ENCODE peak calls at places on chromosomes 2 and 18, in ten cellular contexts. One of them, this sample, is unnamed.

GRCh38 chr2:39991298-39991697 is 212.2 kb upstream of the THUMPD2 start:
- DNase-seq in astrocyte of the spinal cord: peak; percentile 14
- DNase-seq in K562: no peak
- DNase-seq in foreskin fibroblast: peak; percentile 43
- DNase-seq in GM20000: no peak
- DNase-seq in CD14-positive monocyte: no peak
- DNase-seq in tibial artery: no peak
- DNase-seq in choroid plexus epithelial cell: peak; percentile 13
- DNase-seq in AG10803: peak; percentile 93
- DNase-seq in transverse colon: no peak
- DNase-seq in this sample: peak; percentile 31

GRCh38 chr18:43486462-43486861 is 209.2 kb upstream of the SYT4 start:
- DNase-seq in astrocyte of the spinal cord: no peak
- DNase-seq in K562: no peak
- DNase-seq in foreskin fibroblast: no peak
- DNase-seq in GM20000: no peak
- DNase-seq in CD14-positive monocyte: no peak
- DNase-seq in tibial artery: no peak
- DNase-seq in choroid plexus epithelial cell: peak; percentile 3
- DNase-seq in AG10803: no peak
- DNase-seq in transverse colon: no peak
- DNase-seq in this sample: no peak

GRCh38 chr2:85578243-85579180 is 1.1 kb downstream of the VAMP8 start:
- DNase-seq in astrocyte of the spinal cord: no peak
- DNase-seq in K562: peak; percentile 51
- DNase-seq in foreskin fibroblast: no peak
- DNase-seq in GM20000: peak; percentile 58
- DNase-seq in CD14-positive monocyte: peak; percentile 71
- DNase-seq in tibial artery: peak; percentile 80
- DNase-seq in choroid plexus epithelial cell: no peak
- DNase-seq in AG10803: no peak
- DNase-seq in transverse colon: peak; percentile 62
- DNase-seq in this sample: no peak

GRCh38 chr2:162215162-162215561 is 28.1 kb downstream of the FAP start:
- DNase-seq in astrocyte of the spinal cord: no peak
- DNase-seq in K562: no peak
- DNase-seq in foreskin fibroblast: no peak
- DNase-seq in GM20000: no peak
- DNase-seq in CD14-positive monocyte: no peak
- DNase-seq in tibial artery: no peak
- DNase-seq in choroid plexus epithelial cell: no peak
- DNase-seq in AG10803: no peak
- DNase-seq in transverse colon: no peak
- DNase-seq in this sample: no peak

GRCh38 chr18:22169011-22169888 is at the start of gene GATA6:
- DNase-seq in astrocyte of the spinal cord: peak; percentile 93
- DNase-seq in K562: peak; percentile 80
- DNase-seq in foreskin fibroblast: peak; percentile 53
- DNase-seq in GM20000: peak; percentile 82
- DNase-seq in CD14-positive monocyte: no peak
- DNase-seq in tibial artery: peak; percentile 98
- DNase-seq in choroid plexus epithelial cell: peak; percentile 98
- DNase-seq in AG10803: peak; percentile 85
- DNase-seq in transverse colon: peak; percentile 91
- DNase-seq in this sample: peak; percentile 63

GRCh38 chr2:19675856-19676460 is 225.8 kb downstream of the TTC32 start:
- DNase-seq in astrocyte of the spinal cord: no peak
- DNase-seq in K562: no peak
- DNase-seq in foreskin fibroblast: peak; percentile 77
- DNase-seq in GM20000: no peak
- DNase-seq in CD14-positive monocyte: no peak
- DNase-seq in tibial artery: no peak
- DNase-seq in choroid plexus epithelial cell: no peak
- DNase-seq in AG10803: peak; percentile 73
- DNase-seq in transverse colon: no peak
- DNase-seq in this sample: peak; percentile 58

GRCh38 chr18:55048892-55049291 is 89.6 kb upstream of the CCDC68 start:
- DNase-seq in astrocyte of the spinal cord: peak; percentile 62
- DNase-seq in K562: no peak
- DNase-seq in foreskin fibroblast: peak; percentile 23
- DNase-seq in GM20000: no peak
- DNase-seq in CD14-positive monocyte: no peak
- DNase-seq in tibial artery: no peak
- DNase-seq in choroid plexus epithelial cell: peak; percentile 52
- DNase-seq in AG10803: peak; percentile 55
- DNase-seq in transverse colon: no peak
- DNase-seq in this sample: peak; percentile 50

GRCh38 chr18:63091671-63092364 is 227.8 kb downstream of the BCL2 start:
- DNase-seq in astrocyte of the spinal cord: no peak
- DNase-seq in K562: no peak
- DNase-seq in foreskin fibroblast: no peak
- DNase-seq in GM20000: no peak
- DNase-seq in CD14-positive monocyte: no peak
- DNase-seq in tibial artery: no peak
- DNase-seq in choroid plexus epithelial cell: no peak
- DNase-seq in AG10803: no peak
- DNase-seq in transverse colon: no peak
- DNase-seq in this sample: no peak

GRCh38 chr2:224576098-224576715 is 9.0 kb downstream of the CUL3 start:
- DNase-seq in astrocyte of the spinal cord: no peak
- DNase-seq in K562: no peak
- DNase-seq in foreskin fibroblast: no peak
- DNase-seq in GM20000: no peak
- DNase-seq in CD14-positive monocyte: no peak
- DNase-seq in tibial artery: no peak
- DNase-seq in choroid plexus epithelial cell: no peak
- DNase-seq in AG10803: no peak
- DNase-seq in transverse colon: no peak
- DNase-seq in this sample: no peak

GRCh38 chr18:13376298-13376840 is 157.8 kb downstream of the LDLRAD4 start:
- DNase-seq in astrocyte of the spinal cord: peak; percentile 36
- DNase-seq in K562: no peak
- DNase-seq in foreskin fibroblast: no peak
- DNase-seq in GM20000: no peak
- DNase-seq in CD14-positive monocyte: no peak
- DNase-seq in tibial artery: no peak
- DNase-seq in choroid plexus epithelial cell: no peak
- DNase-seq in AG10803: no peak
- DNase-seq in transverse colon: no peak
- DNase-seq in this sample: no peak

GRCh38 chr2:133412637-133413164 is 155.6 kb downstream of the NCKAP5 start:
- DNase-seq in astrocyte of the spinal cord: no peak
- DNase-seq in K562: no peak
- DNase-seq in foreskin fibroblast: no peak
- DNase-seq in GM20000: no peak
- DNase-seq in CD14-positive monocyte: no peak
- DNase-seq in tibial artery: no peak
- DNase-seq in choroid plexus epithelial cell: no peak
- DNase-seq in AG10803: no peak
- DNase-seq in transverse colon: no peak
- DNase-seq in this sample: no peak

GRCh38 chr18:13036622-13037320 is 45.6 kb downstream of the CEP192 start:
- DNase-seq in astrocyte of the spinal cord: peak; percentile 18
- DNase-seq in K562: no peak
- DNase-seq in foreskin fibroblast: no peak
- DNase-seq in GM20000: no peak
- DNase-seq in CD14-positive monocyte: no peak
- DNase-seq in tibial artery: no peak
- DNase-seq in choroid plexus epithelial cell: peak; percentile 32
- DNase-seq in AG10803: peak; percentile 31
- DNase-seq in transverse colon: no peak
- DNase-seq in this sample: peak; percentile 5

GRCh38 chr2:9981646-9982045 is 30.2 kb downstream of the GRHL1 start:
- DNase-seq in astrocyte of the spinal cord: no peak
- DNase-seq in K562: no peak
- DNase-seq in foreskin fibroblast: no peak
- DNase-seq in GM20000: no peak
- DNase-seq in CD14-positive monocyte: no peak
- DNase-seq in tibial artery: no peak
- DNase-seq in choroid plexus epithelial cell: no peak
- DNase-seq in AG10803: no peak
- DNase-seq in transverse colon: no peak
- DNase-seq in this sample: no peak

GRCh38 chr2:9139491-9140443 is 66.8 kb upstream of the ASAP2 start:
- DNase-seq in astrocyte of the spinal cord: peak; percentile 56
- DNase-seq in K562: peak; percentile 74
- DNase-seq in foreskin fibroblast: peak; percentile 32
- DNase-seq in GM20000: peak; percentile 73
- DNase-seq in CD14-positive monocyte: peak; percentile 68
- DNase-seq in tibial artery: peak; percentile 83
- DNase-seq in choroid plexus epithelial cell: peak; percentile 72
- DNase-seq in AG10803: peak; percentile 41
- DNase-seq in transverse colon: peak; percentile 85
- DNase-seq in this sample: peak; percentile 43

GRCh38 chr18:40243592-40243991 is 1711.4 kb upstream of the PIK3C3 start:
- DNase-seq in astrocyte of the spinal cord: no peak
- DNase-seq in K562: no peak
- DNase-seq in foreskin fibroblast: no peak
- DNase-seq in GM20000: no peak
- DNase-seq in CD14-positive monocyte: no peak
- DNase-seq in tibial artery: no peak
- DNase-seq in choroid plexus epithelial cell: no peak
- DNase-seq in AG10803: no peak
- DNase-seq in transverse colon: no peak
- DNase-seq in this sample: no peak

GRCh38 chr2:230137902-230138539 is 69.3 kb upstream of the SLC16A14 start:
- DNase-seq in astrocyte of the spinal cord: no peak
- DNase-seq in K562: no peak
- DNase-seq in foreskin fibroblast: no peak
- DNase-seq in GM20000: no peak
- DNase-seq in CD14-positive monocyte: no peak
- DNase-seq in tibial artery: no peak
- DNase-seq in choroid plexus epithelial cell: no peak
- DNase-seq in AG10803: no peak
- DNase-seq in transverse colon: no peak
- DNase-seq in this sample: peak; percentile 19
- TF ChIP-seq CTCF in astrocyte of the spinal cord: no peak
- TF ChIP-seq CTCF in K562: no peak
- TF ChIP-seq CTCF in foreskin fibroblast: no peak
- TF ChIP-seq CTCF in GM20000: no peak
- TF ChIP-seq CTCF in CD14-positive monocyte: no peak
- TF ChIP-seq CTCF in tibial artery: no peak
- TF ChIP-seq CTCF in choroid plexus epithelial cell: no peak
- TF ChIP-seq CTCF in AG10803: no peak
- TF ChIP-seq CTCF in transverse colon: no peak
- TF ChIP-seq CTCF in this sample: no peak

DNA sequence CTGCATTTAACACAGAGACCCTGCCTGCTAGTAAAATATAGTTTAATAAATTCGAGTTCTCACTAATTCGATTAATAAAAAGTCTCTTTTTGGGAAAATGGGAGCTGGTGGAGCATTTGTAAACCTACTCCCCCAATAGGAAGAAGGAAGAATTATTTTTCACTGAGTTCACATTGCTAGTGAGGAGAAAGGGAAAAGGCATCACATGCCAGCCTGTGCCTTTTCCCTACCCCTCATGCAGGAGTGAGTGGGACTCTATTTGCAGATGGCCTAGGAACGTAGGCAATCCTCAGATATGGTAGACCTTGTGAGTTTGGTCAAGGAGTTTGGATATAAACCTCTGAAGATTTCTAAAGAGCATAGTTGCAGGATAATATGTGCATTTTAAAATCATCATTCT is 218.4 kb upstream of the TRIB2 start:
- DNase-seq in astrocyte of the spinal cord: no peak
- DNase-seq in K562: no peak
- DNase-seq in foreskin fibroblast: no peak
- DNase-seq in GM20000: no peak
- DNase-seq in CD14-positive monocyte: no peak
- DNase-seq in tibial artery: no peak
- DNase-seq in choroid plexus epithelial cell: no peak
- DNase-seq in AG10803: no peak
- DNase-seq in transverse colon: no peak
- DNase-seq in this sample: no peak
- TF ChIP-seq CTCF in astrocyte of the spinal cord: no peak
- TF ChIP-seq CTCF in K562: no peak
- TF ChIP-seq CTCF in foreskin fibroblast: no peak
- TF ChIP-seq CTCF in GM20000: no peak
- TF ChIP-seq CTCF in CD14-positive monocyte: no peak
- TF ChIP-seq CTCF in tibial artery: no peak
- TF ChIP-seq CTCF in choroid plexus epithelial cell: no peak
- TF ChIP-seq CTCF in AG10803: no peak
- TF ChIP-seq CTCF in transverse colon: no peak
- TF ChIP-seq CTCF in this sample: no peak

DNA sequence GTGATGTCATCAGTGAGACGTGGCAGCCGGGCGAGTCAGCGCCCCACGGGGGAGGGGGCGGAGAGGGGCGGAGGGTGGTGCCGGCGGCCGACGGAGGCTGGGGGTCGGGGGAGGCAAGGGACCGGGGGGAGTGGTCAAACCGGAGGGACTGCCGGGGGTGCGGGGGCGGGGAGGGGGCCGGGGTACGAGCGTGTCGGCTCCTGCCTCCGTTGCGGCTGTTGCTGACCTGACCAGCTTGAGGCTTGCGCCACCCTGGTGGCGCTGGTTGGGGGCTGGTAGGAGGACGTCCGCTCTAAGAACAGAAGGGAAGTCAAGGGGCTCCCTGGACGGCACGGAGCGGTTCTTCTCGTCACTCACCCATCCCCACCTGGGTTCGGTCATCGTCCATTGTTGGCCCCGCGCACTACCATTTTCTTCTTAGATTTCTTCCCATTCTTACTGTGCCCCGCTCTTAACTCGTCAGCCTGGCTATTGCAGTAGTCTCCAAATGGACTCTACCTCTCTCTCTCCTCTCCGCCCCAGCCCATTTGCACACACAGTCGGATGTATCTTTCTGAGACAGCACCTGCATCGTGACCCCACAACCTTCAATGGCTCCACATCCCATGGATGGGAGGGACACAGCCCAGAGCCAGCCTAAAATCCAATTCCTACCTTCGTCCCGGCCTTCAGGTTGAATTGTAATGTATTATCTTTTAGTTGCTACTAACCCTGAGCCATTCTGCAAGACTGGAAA is 702 bp upstream of the RAB1A start:
- DNase-seq in astrocyte of the spinal cord: no peak
- DNase-seq in K562: no peak
- DNase-seq in foreskin fibroblast: no peak
- DNase-seq in GM20000: no peak
- DNase-seq in CD14-positive monocyte: no peak
- DNase-seq in tibial artery: no peak
- DNase-seq in choroid plexus epithelial cell: no peak
- DNase-seq in AG10803: no peak
- DNase-seq in transverse colon: no peak
- DNase-seq in this sample: no peak
- TF ChIP-seq CTCF in astrocyte of the spinal cord: no peak
- TF ChIP-seq CTCF in K562: no peak
- TF ChIP-seq CTCF in foreskin fibroblast: no peak
- TF ChIP-seq CTCF in GM20000: no peak
- TF ChIP-seq CTCF in CD14-positive monocyte: no peak
- TF ChIP-seq CTCF in tibial artery: no peak
- TF ChIP-seq CTCF in choroid plexus epithelial cell: no peak
- TF ChIP-seq CTCF in AG10803: no peak
- TF ChIP-seq CTCF in transverse colon: no peak
- TF ChIP-seq CTCF in this sample: no peak

GRCh38 chr2:123811846-123812245 is 213.2 kb upstream of the CNTNAP5 start:
- DNase-seq in astrocyte of the spinal cord: no peak
- DNase-seq in K562: no peak
- DNase-seq in foreskin fibroblast: no peak
- DNase-seq in GM20000: no peak
- DNase-seq in CD14-positive monocyte: no peak
- DNase-seq in tibial artery: no peak
- DNase-seq in choroid plexus epithelial cell: no peak
- DNase-seq in AG10803: no peak
- DNase-seq in transverse colon: no peak
- DNase-seq in this sample: no peak

GRCh38 chr2:123808243-123808642 is 216.8 kb upstream of the CNTNAP5 start:
- DNase-seq in astrocyte of the spinal cord: no peak
- DNase-seq in K562: no peak
- DNase-seq in foreskin fibroblast: no peak
- DNase-seq in GM20000: no peak
- DNase-seq in CD14-positive monocyte: no peak
- DNase-seq in tibial artery: no peak
- DNase-seq in choroid plexus epithelial cell: no peak
- DNase-seq in AG10803: no peak
- DNase-seq in transverse colon: no peak
- DNase-seq in this sample: no peak
- TF ChIP-seq CTCF in astrocyte of the spinal cord: no peak
- TF ChIP-seq CTCF in K562: no peak
- TF ChIP-seq CTCF in foreskin fibroblast: no peak
- TF ChIP-seq CTCF in GM20000: no peak
- TF ChIP-seq CTCF in CD14-positive monocyte: no peak
- TF ChIP-seq CTCF in tibial artery: no peak
- TF ChIP-seq CTCF in choroid plexus epithelial cell: no peak
- TF ChIP-seq CTCF in AG10803: no peak
- TF ChIP-seq CTCF in transverse colon: no peak
- TF ChIP-seq CTCF in this sample: no peak

This sample was measured in HFFc6.